ENCODE peak calls at places on chromosome 18, in six cellular contexts. F is mucosa of descending colon; N is DMS153; P is A549; A is thoracic aorta; R is stimulated activated CD8-positive, alpha-beta memory T cell treated with anti-CD3 and anti-CD28 coated beads, Interleukin-7, amount 100 ng/mL, for 24 hours. V is an unnamed sample.

GRCh38 chr18:23688528-23688927 is 725 bp upstream of the LAMA3 start:
- DNase-seq in A (no peak), R (no peak), F (no peak), N (no peak), P (no peak), V (no peak)

GRCh38 chr18:22800551-22800951 is 132.6 kb upstream of the RBBP8 start:
- DNase-seq in A (no peak), P (no peak), N (no peak), R (no peak), F (no peak), V (no peak)

GRCh38 chr18:40877096-40877495 is 1077.9 kb upstream of the PIK3C3 start:
- DNase-seq in A (no peak), P (no peak), F (no peak), R (no peak), N (no peak), V (no peak)

GRCh38 chr18:27045342-27045741 is 139.8 kb downstream of the CHST9 start:
- DNase-seq in R (no peak), N (no peak), F (no peak), A (no peak), P (no peak), V (no peak)

GRCh38 chr18:11757084-11757590 is 68.1 kb downstream of the GNAL start:
- DNase-seq in R (no peak), F (no peak), A (no peak), N (no peak), P (no peak), V (no peak)

GRCh38 chr18:75068682-75069435 is 140.1 kb downstream of the PTGR3 start:
- DNase-seq in R (no peak), A (no peak), P (no peak), N (no peak), F (no peak), V (no peak)

GRCh38 chr18:45325791-45326190 is 289.5 kb upstream of the SLC14A2 start:
- DNase-seq in N (no peak), F (no peak), P (no peak), R (no peak), A (no peak), V (no peak)

GRCh38 chr18:62384610-62385097 is 59.5 kb downstream of the TNFRSF11A start:
- DNase-seq in F (no peak), N (no peak), R (no peak), P (peak), A (no peak), V (no peak)

GRCh38 chr18:29184654-29185053 is 1007.7 kb upstream of the CDH2 start:
- DNase-seq in F (no peak), N (no peak), A (no peak), R (no peak), P (no peak), V (no peak)

GRCh38 chr18:54830260-54830659 is 2.0 kb downstream of the RAB27B start:
- DNase-seq in P (no peak), R (no peak), N (no peak), F (no peak), A (no peak), V (no peak)

GRCh38 chr18:68436485-68436884 is 278.4 kb downstream of the TMX3 start:
- DNase-seq in P (no peak), N (peak), A (no peak), F (no peak), R (no peak), V (no peak)

GRCh38 chr18:78542204-78542603 is 437.4 kb upstream of the SALL3 start:
- DNase-seq in A (no peak), N (no peak), R (no peak), P (peak), F (peak), V (no peak)

GRCh38 chr18:35355140-35355618 is 11.0 kb upstream of the ZNF24 start:
- DNase-seq in A (peak), P (peak), F (peak), R (peak), N (peak), V (peak)

GRCh38 chr18:26804474-26804873 is 61.0 kb downstream of the AQP4 start:
- DNase-seq in F (peak), N (no peak), A (no peak), R (no peak), P (peak), V (no peak)

GRCh38 chr18:39835303-39836030 is 2119.6 kb upstream of the PIK3C3 start:
- DNase-seq in P (peak), A (no peak), R (no peak), N (no peak), F (no peak), V (no peak)

GRCh38 chr18:58863539-58864145 is 1.0 kb upstream of the ZNF532 start:
- DNase-seq in A (no peak), F (peak), P (peak), N (no peak), R (no peak), V (peak)

GRCh38 chr18:38313851-38314250 is 748.3 kb upstream of the CELF4 start:
- DNase-seq in F (no peak), A (no peak), R (no peak), N (no peak), P (no peak), V (no peak)

GRCh38 chr18:65610939-65611338 is 139.9 kb upstream of the CDH7 start:
- DNase-seq in P (no peak), R (no peak), F (no peak), N (no peak), A (no peak), V (no peak)

GRCh38 chr18:62386616-62387015 is 61.5 kb downstream of the TNFRSF11A start:
- DNase-seq in N (no peak), A (no peak), F (no peak), R (no peak), P (no peak), V (no peak)

GRCh38 chr18:77134611-77135010 is 2.0 kb upstream of the MBP start:
- DNase-seq in N (no peak), A (no peak), P (no peak), R (no peak), F (no peak), V (no peak)

GRCh38 chr18:58041633-58042032 is 2.4 kb upstream of the NEDD4L start:
- DNase-seq in N (peak), A (no peak), R (no peak), P (no peak), F (peak), V (no peak)

GRCh38 chr18:46294325-46294724 is 190.1 kb downstream of the HAUS1 start:
- DNase-seq in F (no peak), A (no peak), N (no peak), P (no peak), R (no peak), V (no peak)

GRCh38 chr18:22467760-22468553 is 50.2 kb upstream of the CTAGE1 start:
- DNase-seq in A (peak), N (no peak), F (no peak), P (peak), R (no peak), V (no peak)

GRCh38 chr18:77052656-77053309 is 79.8 kb downstream of the MBP start:
- DNase-seq in F (no peak), N (no peak), A (no peak), R (no peak), P (no peak), V (peak)

GRCh38 chr18:42586603-42587002 is 528.9 kb downstream of the RIT2 start:
- DNase-seq in A (no peak), F (no peak), P (no peak), N (no peak), R (no peak), V (no peak)

GRCh38 chr18:3248670-3249359 is 1.2 kb downstream of the MYL12A start:
- DNase-seq in A (no peak), F (peak), N (no peak), P (peak), R (no peak), V (peak)

GRCh38 chr18:61896118-61896517 is 3.3 kb upstream of the RNF152 start:
- DNase-seq in A (no peak), P (no peak), F (no peak), R (no peak), N (no peak), V (no peak)

GRCh38 chr18:23556145-23556780 is 30.0 kb downstream of the NPC1 start:
- DNase-seq in N (no peak), A (no peak), R (no peak), P (no peak), F (no peak), V (no peak)

GRCh38 chr18:2104620-2105462 is 466.5 kb downstream of the METTL4 start:
- DNase-seq in P (peak), R (peak), F (peak), A (no peak), N (no peak), V (peak)

GRCh38 chr18:62998443-62998842 is 283.1 kb downstream of the PHLPP1 start:
- DNase-seq in P (no peak), F (no peak), R (no peak), N (no peak), A (no peak), V (no peak)

GRCh38 chr18:48539406-48540328 is 836 bp downstream of the CTIF start:
- DNase-seq in P (peak), R (no peak), N (no peak), F (peak), A (no peak), V (no peak)

GRCh38 chr18:9792565-9793226 is 84.6 kb downstream of the RAB31 start:
- DNase-seq in R (no peak), A (no peak), F (peak), P (peak), N (no peak), V (peak)

GRCh38 chr18:10376735-10377134 is 77.7 kb upstream of the APCDD1 start:
- DNase-seq in N (no peak), P (no peak), F (no peak), R (no peak), A (no peak), V (no peak)

GRCh38 chr18:47247036-47247832 is 4.2 kb downstream of the SKOR2 start:
- DNase-seq in N (no peak), F (no peak), P (no peak), A (no peak), R (no peak), V (no peak)

GRCh38 chr18:26655010-26655613 is 106.8 kb upstream of the KCTD1 start:
- DNase-seq in N (no peak), A (no peak), R (no peak), P (peak), F (no peak), V (no peak)

GRCh38 chr18:57705861-57706590 is 84.4 kb upstream of the NARS1 start:
- DNase-seq in P (no peak), F (no peak), A (no peak), N (no peak), R (no peak), V (no peak)

GRCh38 chr18:45860971-45861370 is 35.5 kb downstream of the SIGLEC15 start:
- DNase-seq in A (no peak), R (no peak), N (no peak), F (no peak), P (no peak), V (no peak)

V was measured in OCI-LY7.